ENCODE peak calls at places on chromosomes 1 and 21, in seven cellular contexts. M is RWPE1; L is activated naive CD4-positive, alpha-beta T cell treated with anti-CD3 and anti-CD28 coated beads, Interleukin-2, amount 50 U/mL, for 72 hours; R is upper lobe of right lung; F is T-helper 2 cell; W is right cardiac atrium; T is dermis microvascular lymphatic vessel endothelial cell. D is an unnamed sample.

GRCh38 chr21:45996311-45997204 is 15.0 kb downstream of the COL6A1 start:
- DNase-seq in L (peak), F (no peak), W (peak), M (no peak), T (no peak), R (no peak), D (peak)

GRCh38 chr1:42427240-42427639 is 28.6 kb downstream of the ZMYND12 start:
- DNase-seq in T (peak), W (no peak), F (no peak), M (no peak), L (no peak), R (no peak), D (no peak)

GRCh38 chr1:246302671-246303317 is 204.3 kb downstream of the SMYD3 start:
- DNase-seq in R (no peak), W (no peak), T (no peak), M (no peak), L (no peak), F (no peak), D (no peak)

GRCh38 chr1:53467391-53467790 is 8.2 kb downstream of the DMRTB1 start:
- DNase-seq in W (no peak), L (no peak), F (no peak), R (peak), T (no peak), M (no peak), D (no peak)

GRCh38 chr1:153598309-153599172 is 14.4 kb downstream of the S100A16 start:
- DNase-seq in F (peak), L (no peak), T (peak), R (no peak), M (no peak), W (no peak), D (peak)

GRCh38 chr1:3423245-3423829 is 31.1 kb upstream of the ARHGEF16 start:
- DNase-seq in L (no peak), M (no peak), R (peak), W (peak), T (no peak), F (no peak), D (no peak)

GRCh38 chr1:211135342-211135950 is 1.5 kb upstream of the KCNH1 start:
- DNase-seq in W (no peak), T (peak), R (no peak), M (peak), F (peak), L (no peak), D (no peak)

GRCh38 chr1:2595261-2595811 is 8.8 kb downstream of the PRXL2B start:
- DNase-seq in F (no peak), L (no peak), W (no peak), T (no peak), M (no peak), R (no peak), D (peak)

GRCh38 chr1:159261726-159262494 is 40.2 kb upstream of the FCER1A start:
- DNase-seq in W (no peak), F (no peak), R (no peak), L (no peak), M (peak), T (no peak), D (no peak)

GRCh38 chr1:161869291-161869690 is 103.2 kb downstream of the ATF6 start:
- DNase-seq in R (no peak), T (no peak), F (no peak), M (no peak), L (no peak), W (no peak), D (no peak)

GRCh38 chr1:220528679-220529529 is 968 bp downstream of the MARK1 start:
- DNase-seq in W (no peak), R (no peak), M (peak), F (no peak), L (no peak), T (no peak), D (peak)

GRCh38 chr1:189313488-189313887 is 1164.2 kb downstream of the BRINP3 start:
- DNase-seq in F (no peak), W (no peak), M (no peak), T (no peak), L (no peak), R (no peak), D (no peak)

GRCh38 chr1:63073530-63074306 is 248.6 kb upstream of the FOXD3 start:
- DNase-seq in L (no peak), R (no peak), M (no peak), F (no peak), T (no peak), W (no peak), D (no peak)

GRCh38 chr1:2358651-2359640 is 32.4 kb downstream of the MORN1 start:
- DNase-seq in M (no peak), F (no peak), T (no peak), R (peak), L (no peak), W (peak), D (peak)

GRCh38 chr1:41274827-41275519 is 32.9 kb upstream of the SCMH1 start:
- DNase-seq in F (no peak), M (no peak), W (no peak), L (no peak), T (no peak), R (no peak), D (no peak)

GRCh38 chr1:216778763-216779162 is 55.5 kb upstream of the ESRRG start:
- DNase-seq in W (no peak), M (no peak), T (no peak), L (no peak), F (peak), R (no peak), D (no peak)

GRCh38 chr1:111596499-111596898 is 23.1 kb upstream of the RAP1A start:
- DNase-seq in R (no peak), T (no peak), L (peak), M (no peak), W (no peak), F (peak), D (no peak)

GRCh38 chr1:10204003-10204642 is 6.2 kb upstream of the KIF1B start:
- DNase-seq in W (no peak), T (no peak), R (no peak), M (no peak), F (no peak), L (no peak), D (no peak)

D was measured in posterior vena cava.